ENCODE peak calls at places on chromosomes 2 and 18, in five cellular contexts. I is stomach, O is transverse colon, H is uterus, T is Peyer's patch. V is an unnamed sample. For H3K4me1, the result is how much of the 10 kb centered on the place peaks cover.

GRCh38 chr2:223297788-223298187 is 245.8 kb downstream of the KCNE4 start:
- DNase-seq in I (no peak), T (no peak), O (no peak), H (no peak), V (no peak)

GRCh38 chr18:78584167-78585022 is 395.2 kb upstream of the SALL3 start:
- DNase-seq in H (no peak), T (no peak), I (no peak), O (no peak), V (no peak)

GRCh38 chr2:205766765-205767359 is 84.6 kb downstream of the NRP2 start:
- DNase-seq in O (peak), T (peak), H (peak), I (peak), V (no peak)

GRCh38 chr18:53457068-53457467 is 767.4 kb downstream of the MBD2 start:
- DNase-seq in T (no peak), H (no peak), O (no peak), I (no peak), V (no peak)

GRCh38 chr2:191114403-191114886 is 36.3 kb downstream of the STAT4 start:
- DNase-seq in I (no peak), O (no peak), H (no peak), T (no peak), V (no peak)

GRCh38 chr2:43192039-43192438 is 34.4 kb downstream of the ZFP36L2 start:
- DNase-seq in T (no peak), I (no peak), O (no peak), H (no peak), V (peak)

GRCh38 chr18:79540914-79541301 is 138.7 kb upstream of the CTDP1 start:
- DNase-seq in T (no peak), O (no peak), I (peak), H (no peak), V (no peak)

GRCh38 chr18:55779711-55780590 is 192.0 kb upstream of the TCF4 start:
- DNase-seq in I (no peak), T (peak), H (peak), O (peak), V (peak)

GRCh38 chr2:10079192-10079930 is 850 bp downstream of the CYS1 start:
- DNase-seq in I (no peak), T (no peak), O (no peak), H (peak), V (no peak)

GRCh38 chr2:160747771-160748170 is 254.2 kb upstream of the RBMS1 start:
- DNase-seq in H (no peak), I (no peak), T (no peak), O (no peak), V (no peak)

GRCh38 chr2:177622516-177622915 is 229.9 kb downstream of the AGPS start:
- DNase-seq in T (no peak), O (no peak), I (no peak), H (no peak), V (no peak)

GRCh38 chr2:30666307-30666874 is 140.9 kb downstream of the CAPN13 start:
- DNase-seq in I (no peak), O (no peak), H (peak), T (no peak), V (peak)

GRCh38 chr2:98514879-98515570 is 70.4 kb downstream of the INPP4A start:
- DNase-seq in I (no peak), O (no peak), T (no peak), H (no peak), V (no peak)

GRCh38 chr2:62309081-62309464 is 113.2 kb downstream of the B3GNT2 start:
- DNase-seq in O (no peak), H (no peak), T (no peak), I (no peak), V (no peak)

GRCh38 chr18:79405781-79406575 is 10.2 kb downstream of the NFATC1 start:
- DNase-seq in T (peak), O (peak), H (no peak), I (peak), V (peak)

DNA sequence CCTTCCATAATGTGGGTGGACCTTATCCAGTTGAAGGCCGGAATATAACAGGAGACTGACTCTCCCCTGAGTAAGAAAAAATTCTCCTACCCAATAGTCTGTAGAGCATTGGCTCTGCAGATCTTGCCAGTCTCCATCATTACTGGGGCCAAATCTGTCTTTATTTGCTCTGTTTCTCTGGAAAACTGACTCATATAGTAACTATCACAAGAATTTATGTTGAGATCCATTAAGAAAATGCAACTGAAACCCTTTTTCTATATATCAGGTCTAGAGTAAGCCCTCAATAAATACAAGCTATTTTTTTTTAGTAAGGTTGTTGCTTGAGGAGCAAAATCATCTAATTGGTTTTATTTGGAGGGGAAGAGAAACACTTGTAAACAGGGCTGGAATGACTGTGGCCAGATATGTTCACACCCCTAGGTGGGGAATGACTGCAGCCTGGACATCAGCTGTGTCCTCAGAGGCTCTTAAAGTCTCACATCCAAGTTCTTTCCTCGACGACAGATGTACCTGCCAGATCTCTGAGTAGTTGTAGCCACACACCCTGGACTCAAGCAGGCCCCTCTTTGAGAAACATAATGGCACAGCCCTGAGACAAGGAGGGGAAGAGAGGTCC is 339.7 kb downstream of the TNS1 start:
- DNase-seq in T (no peak), O (no peak), H (no peak), I (no peak), V (no peak)
- H3K4me1 ChIP-seq in T (under half), O (under half), H (under half), I (under half), V (under half)

GRCh38 chr2:230162981-230163380 is 56.8 kb downstream of the SP110 start:
- DNase-seq in T (no peak), O (no peak), H (no peak), I (no peak), V (no peak)
- H3K4me3 ChIP-seq in T (no peak), O (no peak), H (no peak), I (no peak), V (no peak)

GRCh38 chr2:28628987-28629386 is 122.6 kb upstream of the PPP1CB start:
- DNase-seq in T (no peak), O (no peak), H (peak), I (peak), V (no peak)

GRCh38 chr2:28628506-28628905 is 123.1 kb upstream of the PPP1CB start:
- DNase-seq in I (no peak), T (no peak), H (peak), O (no peak), V (no peak)

GRCh38 chr2:28626376-28626775 is 125.3 kb upstream of the PPP1CB start:
- DNase-seq in I (no peak), H (no peak), O (no peak), T (no peak), V (no peak)

GRCh38 chr2:28626891-28627421 is 124.7 kb upstream of the PPP1CB start:
- DNase-seq in T (no peak), O (peak), I (no peak), H (peak), V (no peak)

DNA sequence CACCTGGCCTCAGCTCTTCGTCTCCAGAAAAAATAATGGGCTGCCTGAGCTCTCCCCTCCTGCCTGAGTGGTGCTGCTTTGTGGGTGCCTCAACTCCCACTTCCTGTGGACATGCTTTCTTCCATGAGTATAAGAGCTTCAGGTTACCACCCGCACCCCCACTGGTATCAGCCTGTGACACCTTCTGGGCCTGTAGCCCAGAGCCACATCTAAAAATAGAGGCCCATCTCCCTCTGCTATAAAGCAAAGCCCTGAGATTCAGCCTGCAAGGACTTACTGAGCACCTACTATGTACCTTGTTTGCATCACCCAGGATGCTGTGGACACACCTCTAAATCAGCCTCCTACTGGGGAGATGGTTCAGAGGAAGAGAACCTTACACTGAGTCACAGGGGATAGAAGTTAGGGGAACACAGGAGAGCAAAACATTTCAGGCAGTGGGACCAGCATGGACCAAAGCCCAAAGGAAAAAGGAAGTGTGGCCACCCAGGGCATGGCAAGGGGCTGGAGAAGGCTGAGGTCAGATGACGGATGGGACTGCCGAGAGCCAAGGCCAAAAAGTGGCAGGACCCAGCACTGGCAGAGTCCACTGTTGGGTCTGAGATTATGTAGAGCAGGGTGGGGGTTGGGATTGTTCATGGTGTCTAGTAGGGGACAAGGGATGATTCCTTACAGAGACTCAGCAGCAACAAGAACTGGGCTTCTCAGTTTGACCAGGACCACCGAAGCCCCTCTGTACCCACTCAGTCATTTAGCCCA is 123.7 kb upstream of the PPP1CB start:
- DNase-seq in O (no peak), I (no peak), H (peak), T (no peak), V (no peak)
- H3K4me1 ChIP-seq in O (under half), I (under half), H (under half), T (under half), V (under half)

GRCh38 chr2:174336403-174337336 is 1.9 kb downstream of the SP9 start:
- DNase-seq in T (no peak), O (peak), H (no peak), I (no peak), V (peak)
- H3K4me3 ChIP-seq in T (peak), O (no peak), H (peak), I (peak), V (no peak)

GRCh38 chr2:218223046-218223445 is 6.1 kb downstream of the ARPC2 start:
- DNase-seq in I (no peak), H (no peak), T (no peak), O (no peak), V (no peak)

GRCh38 chr2:218224206-218224605 is 7.2 kb downstream of the ARPC2 start:
- DNase-seq in O (no peak), T (no peak), I (no peak), H (no peak), V (no peak)

GRCh38 chr2:218218409-218219185 is 1.6 kb downstream of the ARPC2 start:
- DNase-seq in H (no peak), T (peak), O (no peak), I (no peak), V (no peak)

GRCh38 chr2:218219934-218220333 is 2.9 kb downstream of the ARPC2 start:
- DNase-seq in O (no peak), I (no peak), T (no peak), H (no peak), V (no peak)

GRCh38 chr2:218221015-218221414 is 4.0 kb downstream of the ARPC2 start:
- DNase-seq in H (no peak), O (no peak), I (peak), T (peak), V (no peak)
- H3K4me1 ChIP-seq in H (under half), O (half or more), I (half or more), T (under half), V (half or more)

DNA sequence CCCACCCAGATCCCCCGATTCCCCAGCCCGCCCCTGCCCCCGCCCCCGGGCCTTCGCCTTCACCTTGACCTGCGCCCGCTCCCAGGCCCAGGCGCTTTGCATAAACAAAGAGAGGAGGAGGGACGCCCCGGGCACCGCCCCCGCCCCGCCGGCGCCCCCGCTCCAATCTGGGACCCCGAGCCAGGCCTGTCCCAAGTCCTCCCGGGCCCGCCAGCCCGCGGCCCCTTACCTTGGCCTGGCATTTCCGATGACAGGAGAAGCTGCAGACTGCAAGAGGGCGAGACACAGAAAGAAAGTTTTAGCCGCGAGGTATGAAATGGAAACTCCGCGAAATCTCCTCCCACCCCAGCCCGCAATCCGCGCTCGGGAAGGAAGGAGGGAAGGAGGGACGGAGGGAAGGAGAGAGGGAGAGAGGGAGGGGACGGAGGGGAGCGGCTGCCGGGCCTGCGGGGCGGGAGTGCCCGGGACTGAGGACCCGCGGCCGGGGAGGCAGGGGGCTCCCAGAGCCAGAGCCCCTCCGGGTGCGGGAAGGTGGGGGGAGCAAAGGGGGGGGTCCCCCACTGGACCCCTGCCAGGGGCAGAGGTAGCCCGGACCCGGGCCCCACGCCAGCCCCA is 24.2 kb downstream of the TNS1 start:
- DNase-seq in I (peak), H (peak), T (no peak), O (no peak), V (no peak)
- H3K4me3 ChIP-seq in I (peak), H (peak), T (peak), O (peak), V (no peak)

DNA sequence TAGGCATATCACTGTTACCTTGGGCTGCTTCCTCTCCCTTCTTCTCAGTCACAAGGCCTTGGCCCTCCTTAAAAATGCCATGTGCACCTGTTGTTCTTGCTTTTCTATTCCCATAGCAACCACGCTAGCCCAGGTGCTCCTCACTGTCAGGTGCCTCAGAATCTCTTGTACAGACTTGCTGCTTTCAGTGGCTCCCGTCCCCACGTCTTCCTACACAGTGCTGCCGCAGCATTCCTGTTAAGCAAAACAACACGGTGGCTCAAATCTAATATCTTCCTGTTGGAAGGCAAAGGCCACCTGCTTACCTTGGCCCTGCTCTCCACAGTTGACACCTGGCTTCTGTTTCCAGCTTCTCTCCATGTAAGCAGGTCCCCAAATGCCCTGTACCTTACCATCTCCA is 240.2 kb downstream of the PRKCE start:
- DNase-seq in I (no peak), T (no peak), O (no peak), H (no peak), V (no peak)
- H3K4me1 ChIP-seq in I (under half), T (under half), O (under half), H (under half), V (under half)

DNA sequence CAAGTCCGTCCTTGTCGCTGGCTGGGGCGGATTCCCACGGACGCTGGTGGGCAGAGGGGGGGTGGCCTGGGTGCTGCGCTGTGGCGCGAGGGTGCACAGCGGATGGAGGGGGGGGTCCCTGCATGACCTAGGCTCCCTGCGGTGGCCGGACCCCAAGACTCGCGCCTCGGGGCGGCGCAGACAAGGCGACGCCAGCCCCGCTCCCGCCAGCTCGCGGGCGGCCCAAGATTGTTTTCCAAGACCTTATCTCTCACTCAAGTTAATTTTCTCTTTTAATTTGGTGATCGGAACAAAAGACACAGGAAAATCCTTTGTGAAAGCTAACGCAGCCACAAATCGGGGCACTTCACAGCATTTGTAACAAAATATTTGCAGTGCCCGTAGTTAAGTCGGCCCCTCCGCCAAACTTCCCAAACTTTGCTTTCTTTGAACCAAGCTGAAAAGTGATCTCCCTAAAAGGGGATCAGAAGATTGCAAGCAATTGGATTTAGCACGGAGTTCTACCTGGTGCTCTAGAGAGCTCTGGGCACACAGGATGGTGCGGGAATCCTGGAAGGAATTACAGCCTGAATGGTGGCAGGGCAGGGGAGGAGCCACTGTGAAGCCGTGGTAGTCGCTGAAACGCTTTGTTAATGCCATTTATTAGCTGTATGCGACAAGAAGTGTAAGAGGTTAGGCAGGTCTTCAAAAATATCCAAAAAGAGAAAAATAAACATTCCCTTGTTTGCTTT is 4.8 kb upstream of the ID2 start:
- DNase-seq in T (no peak), H (no peak), I (no peak), O (peak), V (no peak)
- H3K4me3 ChIP-seq in T (peak), H (peak), I (peak), O (peak), V (no peak)

GRCh38 chr2:39488450-39488849 is 51.4 kb upstream of the MAP4K3 start:
- DNase-seq in O (no peak), H (no peak), T (no peak), I (no peak), V (no peak)
- H3K4me1 ChIP-seq in O (under half), H (under half), T (under half), I (under half), V (under half)

DNA sequence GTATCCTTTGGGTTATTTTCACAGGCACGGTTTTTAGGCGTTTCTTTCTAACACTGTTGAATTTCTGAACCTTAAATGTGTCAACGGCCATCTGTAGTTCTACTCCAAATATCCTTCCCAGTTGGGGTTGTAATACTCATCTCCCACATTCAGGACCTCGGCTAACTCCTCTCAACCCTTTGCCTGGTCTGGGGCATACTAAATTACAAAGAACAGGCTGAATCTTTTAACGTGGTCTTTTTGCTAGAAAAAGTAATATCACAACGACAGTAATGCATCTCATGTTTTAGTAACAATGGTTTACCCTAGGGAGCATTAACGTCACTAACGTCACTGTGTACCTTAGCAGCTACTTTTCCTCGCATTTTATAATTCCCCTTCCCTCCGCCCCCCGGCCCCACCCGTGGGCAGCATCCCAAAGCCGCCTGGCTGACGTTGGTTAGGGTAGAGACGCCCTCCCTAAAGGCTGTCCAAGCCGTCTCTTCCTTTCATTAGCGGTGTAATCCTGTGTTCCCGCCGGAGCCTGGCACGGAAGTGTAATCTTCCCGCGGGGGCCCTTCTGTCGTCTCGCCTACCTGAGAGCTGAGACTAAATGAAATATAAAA is 2.0 kb downstream of the RPRM start:
- DNase-seq in T (no peak), O (no peak), I (no peak), H (peak), V (no peak)
- H3K4me3 ChIP-seq in T (no peak), O (no peak), I (peak), H (peak), V (no peak)